ENCODE peak calls at places on chromosomes 5 and 9, in four cellular contexts. W is H1, D is K562, R is HepG2. T is an unnamed sample.

GRCh38 chr9:89037325-89037724 is 46.1 kb downstream of the S1PR3 start:
- DNase-seq in W (no peak), D (no peak), R (no peak), T (no peak)

GRCh38 chr5:159412284-159413046 is 82.2 kb upstream of the IL12B start:
- DNase-seq in W (no peak), D (no peak), R (no peak), T (no peak)

GRCh38 chr9:86405926-86406325 is 51.7 kb upstream of the TUT7 start:
- DNase-seq in W (no peak), D (no peak), R (peak), T (peak)

GRCh38 chr5:180785151-180785781 is 17.3 kb downstream of the MGAT1 start:
- DNase-seq in W (no peak), D (no peak), R (peak), T (no peak)

GRCh38 chr9:38036359-38037084 is 32.5 kb downstream of the SHB start:
- DNase-seq in W (no peak), D (peak), R (no peak), T (peak)

GRCh38 chr5:9059920-9060691 is 485.8 kb downstream of the SEMA5A start:
- DNase-seq in W (no peak), D (no peak), R (no peak), T (no peak)

GRCh38 chr9:77128125-77128789 is 49.1 kb upstream of the VPS13A start:
- DNase-seq in W (peak), D (no peak), R (no peak), T (no peak)

GRCh38 chr9:100468041-100468440 is 4.9 kb upstream of the TMEFF1 start:
- DNase-seq in W (no peak), D (no peak), R (no peak), T (no peak)

GRCh38 chr5:172902497-172903472 is 56.4 kb upstream of the RPL26L1 start:
- DNase-seq in W (peak), D (peak), R (peak), T (peak)

GRCh38 chr9:110942522-110942921 is 95.7 kb downstream of the LPAR1 start:
- DNase-seq in W (no peak), D (no peak), R (no peak), T (no peak)

GRCh38 chr5:8550921-8551320 is 682.0 kb downstream of the MTRR start:
- DNase-seq in W (no peak), D (no peak), R (no peak), T (no peak)

GRCh38 chr5:72525816-72526215 is 18.6 kb upstream of the ZNF366 start:
- DNase-seq in W (no peak), D (no peak), R (no peak), T (no peak)

GRCh38 chr9:78213696-78214095 is 22.2 kb upstream of the CEP78 start:
- DNase-seq in W (no peak), D (no peak), R (peak), T (peak)

DNA sequence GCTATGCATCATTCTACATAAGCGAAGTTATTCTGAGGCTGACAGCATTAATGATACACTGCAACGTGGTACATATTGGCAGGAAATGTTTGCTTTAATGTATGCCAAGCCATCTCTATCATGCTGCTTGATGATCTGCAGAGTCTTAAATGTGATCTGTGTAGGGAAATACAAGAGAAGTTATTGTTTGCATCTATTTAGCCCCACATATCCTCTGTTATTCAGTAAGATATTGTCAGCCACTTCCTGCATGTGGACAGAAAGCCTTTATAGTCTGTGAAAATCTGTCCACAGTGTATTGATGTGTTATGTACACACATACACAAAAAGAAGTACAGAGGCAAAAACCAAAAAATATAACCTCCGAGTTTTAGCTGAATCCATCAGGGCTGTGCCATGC is 193.1 kb upstream of the FREM1 start:
- DNase-seq in W (no peak), D (no peak), R (no peak), T (no peak)
- TF ChIP-seq MAFK in W (no peak), D (no peak), R (no peak), T (no peak)

DNA sequence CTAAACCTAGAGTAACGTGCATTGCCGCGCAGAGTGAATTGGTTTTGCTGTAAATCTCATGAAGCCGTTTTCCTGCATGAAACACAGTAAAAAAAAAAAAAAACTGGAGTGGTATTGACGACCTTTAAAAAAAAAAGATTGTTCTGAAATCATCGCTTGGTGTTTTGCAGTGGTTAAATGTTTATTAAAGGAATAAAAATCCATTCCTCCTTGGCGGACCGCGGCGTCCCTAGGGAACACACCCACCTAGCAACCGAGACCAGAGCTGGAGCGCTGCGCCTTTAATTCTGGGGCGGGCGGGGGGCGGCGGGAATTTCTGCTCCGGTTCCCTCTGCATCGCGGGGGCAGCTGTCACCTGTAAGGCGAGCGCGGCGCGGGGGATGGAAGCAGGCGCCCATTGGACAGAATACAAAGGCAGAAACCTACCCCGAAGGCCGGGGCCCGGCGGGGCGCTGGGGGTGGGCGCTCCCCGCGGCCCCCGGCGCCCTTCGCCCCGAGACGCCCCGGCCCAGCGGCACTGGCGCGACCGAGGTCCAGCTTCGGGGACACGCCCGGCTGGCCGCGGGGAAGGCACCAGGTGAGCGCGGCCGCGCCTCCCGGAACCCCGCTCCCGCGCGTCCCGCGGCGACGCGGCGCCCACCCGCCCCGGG is at the start of gene SOWAHA:
- DNase-seq in W (no peak), D (no peak), R (no peak), T (no peak)
- TF ChIP-seq CHD2 in W (no peak), D (no peak), R (no peak), T (no peak)

DNA sequence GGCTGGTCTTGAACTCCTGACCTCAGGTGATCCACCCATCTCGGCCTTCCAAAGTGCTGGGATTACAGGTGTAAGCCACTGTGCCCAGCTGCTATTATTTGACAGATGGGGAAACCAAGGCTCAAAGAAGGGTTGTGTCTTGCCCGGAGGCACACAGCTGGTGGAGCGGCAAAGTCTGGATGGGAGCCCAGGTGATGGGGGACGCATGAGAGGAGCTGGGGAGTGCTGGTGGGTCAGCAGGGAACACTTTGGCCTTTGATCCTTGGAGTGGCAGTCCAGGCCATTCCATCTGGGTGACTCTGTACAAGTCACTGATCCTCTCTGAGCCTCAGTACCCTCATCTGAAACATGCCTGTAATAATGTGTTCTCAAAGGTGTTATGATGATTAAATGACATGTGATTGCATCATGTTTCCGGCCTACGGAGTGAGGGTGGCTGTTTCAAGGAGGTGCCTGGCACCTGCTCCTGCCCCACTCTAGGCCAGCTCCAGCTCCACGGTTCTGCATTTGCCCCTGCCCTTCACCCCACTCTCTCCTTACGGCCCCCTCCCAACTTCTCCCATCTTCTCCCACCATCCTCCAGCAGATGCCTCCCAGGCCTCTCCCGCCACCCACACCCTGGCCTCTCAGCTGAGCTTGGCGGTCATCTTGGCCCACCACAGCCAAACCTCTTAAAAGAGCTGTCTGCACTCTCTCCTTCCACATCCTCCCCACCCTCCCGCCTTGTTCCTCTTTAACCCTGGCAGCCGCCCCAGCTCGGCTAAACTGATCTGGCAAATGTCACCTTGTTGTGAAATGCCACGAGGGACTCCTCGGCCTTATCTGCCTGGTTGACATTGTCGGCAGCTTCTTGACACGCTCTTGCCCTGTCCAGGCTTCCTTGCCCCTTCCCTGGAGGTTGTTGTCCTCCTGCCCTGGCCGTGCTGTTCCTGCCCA is 5.5 kb upstream of the DBN1 start:
- DNase-seq in W (no peak), D (no peak), R (no peak), T (no peak)
- TF ChIP-seq JUN in W (no peak), D (peak), R (no peak), T (peak)

GRCh38 chr5:55601209-55601618 is 66.5 kb upstream of the PLPP1 start:
- DNase-seq in W (peak), D (no peak), R (peak), T (peak)
- TF ChIP-seq MAFK in W (no peak), D (no peak), R (no peak), T (no peak)

DNA sequence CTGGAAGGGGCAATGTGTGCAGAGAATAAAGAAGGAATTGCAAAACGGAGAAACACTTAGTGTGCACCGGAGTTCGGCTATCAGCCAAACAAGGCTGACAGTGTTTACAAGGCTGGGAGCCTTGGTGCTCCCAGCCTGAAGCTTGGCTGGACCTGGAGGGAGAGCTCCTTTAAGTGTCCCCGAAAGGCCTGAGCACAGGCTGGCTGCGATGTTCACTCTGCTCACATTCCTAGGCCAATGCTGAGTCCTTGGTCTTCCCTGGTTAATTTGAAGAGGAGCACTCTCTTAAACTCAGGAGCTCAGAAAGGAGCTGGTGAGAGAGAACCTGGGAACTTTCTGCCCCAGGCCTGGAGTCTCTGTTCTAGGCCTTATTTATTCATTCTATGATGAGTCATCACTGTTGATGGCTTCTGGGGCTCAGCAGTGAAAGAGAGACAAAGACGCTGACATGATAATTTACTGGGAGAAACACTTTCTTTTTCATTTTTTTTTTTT is 88.6 kb upstream of the MYO10 start:
- DNase-seq in W (no peak), D (no peak), R (no peak), T (peak)
- TF ChIP-seq CHD2 in W (no peak), D (no peak), R (no peak), T (no peak)

DNA sequence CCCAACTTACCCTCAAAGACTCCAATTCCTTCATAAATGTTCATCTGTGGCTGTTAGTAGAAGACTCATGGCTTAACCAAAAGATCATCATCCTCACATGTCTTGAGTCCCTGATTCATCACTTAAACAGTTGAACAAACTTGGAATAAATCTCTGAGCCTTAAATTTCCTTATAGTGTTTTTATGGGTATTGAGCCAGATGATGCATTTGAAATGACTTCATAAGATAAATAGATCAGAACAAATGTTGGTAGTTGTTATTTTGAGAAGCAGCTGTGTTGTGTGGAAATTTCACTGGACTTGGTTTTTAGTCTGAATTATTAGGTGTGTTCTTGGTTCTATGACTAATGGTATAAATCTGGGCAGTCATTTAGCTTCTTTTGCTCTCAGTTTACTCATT is 236.2 kb downstream of the NNT start:
- DNase-seq in W (no peak), D (no peak), R (no peak), T (no peak)
- TF ChIP-seq JUN in W (no peak), D (no peak), R (no peak), T (no peak)

GRCh38 chr9:113289091-113289490 is 13.6 kb downstream of the PRPF4 start:
- DNase-seq in W (no peak), D (no peak), R (no peak), T (no peak)
- TF ChIP-seq MAFK in W (no peak), D (no peak), R (no peak), T (no peak)

GRCh38 chr5:177539411-177539810 is 15.0 kb downstream of the FAM193B start:
- DNase-seq in W (no peak), D (no peak), R (no peak), T (no peak)
- TF ChIP-seq CHD2 in W (no peak), D (no peak), R (no peak), T (no peak)

T was measured in A549.